ENCODE peak calls at places on chromosomes 3 and 15, in five cellular contexts. One of them, this sample, is unnamed.

GRCh38 chr15:93179072-93179471 is 90.1 kb upstream of the RGMA start:
- DNase-seq in A549: no peak
- DNase-seq in K562: no peak
- DNase-seq in GM12878: peak
- DNase-seq in endothelial cell of umbilical vein: no peak
- DNase-seq in this sample: peak

GRCh38 chr15:39919740-39920509 is at the start of gene GPR176:
- DNase-seq in A549: peak
- DNase-seq in K562: no peak
- DNase-seq in GM12878: no peak
- DNase-seq in endothelial cell of umbilical vein: peak
- DNase-seq in this sample: no peak

GRCh38 chr3:77467702-77468407 is 428.0 kb downstream of the ROBO2 start:
- DNase-seq in A549: no peak
- DNase-seq in K562: no peak
- DNase-seq in GM12878: no peak
- DNase-seq in endothelial cell of umbilical vein: no peak
- DNase-seq in this sample: no peak

GRCh38 chr15:77487479-77487861 is 66.8 kb downstream of the HMG20A start:
- DNase-seq in A549: no peak
- DNase-seq in K562: no peak
- DNase-seq in GM12878: no peak
- DNase-seq in endothelial cell of umbilical vein: peak
- DNase-seq in this sample: no peak

GRCh38 chr3:37456270-37456708 is 281.9 kb upstream of the LRRFIP2 start:
- DNase-seq in A549: no peak
- DNase-seq in K562: no peak
- DNase-seq in GM12878: no peak
- DNase-seq in endothelial cell of umbilical vein: no peak
- DNase-seq in this sample: peak

GRCh38 chr3:126664591-126665214 is 9.8 kb upstream of the TXNRD3 start:
- DNase-seq in A549: no peak
- DNase-seq in K562: peak
- DNase-seq in GM12878: no peak
- DNase-seq in endothelial cell of umbilical vein: no peak
- DNase-seq in this sample: no peak

GRCh38 chr3:20622304-20622703 is 436.3 kb upstream of the SGO1 start:
- DNase-seq in A549: no peak
- DNase-seq in K562: no peak
- DNase-seq in GM12878: no peak
- DNase-seq in endothelial cell of umbilical vein: no peak
- DNase-seq in this sample: no peak

GRCh38 chr3:99845999-99846398 is 28.3 kb downstream of the CMSS1 start:
- DNase-seq in A549: no peak
- DNase-seq in K562: no peak
- DNase-seq in GM12878: no peak
- DNase-seq in endothelial cell of umbilical vein: no peak
- DNase-seq in this sample: no peak

GRCh38 chr15:72813345-72814004 is 29.9 kb upstream of the ADPGK start:
- DNase-seq in A549: no peak
- DNase-seq in K562: no peak
- DNase-seq in GM12878: no peak
- DNase-seq in endothelial cell of umbilical vein: no peak
- DNase-seq in this sample: no peak

GRCh38 chr15:40470423-40471104 is at the start of gene CHST14:
- DNase-seq in A549: peak
- DNase-seq in K562: no peak
- DNase-seq in GM12878: no peak
- DNase-seq in endothelial cell of umbilical vein: peak
- DNase-seq in this sample: peak

GRCh38 chr3:121748638-121749275 is 784 bp downstream of the GOLGB1 start:
- DNase-seq in A549: peak
- DNase-seq in K562: no peak
- DNase-seq in GM12878: no peak
- DNase-seq in endothelial cell of umbilical vein: no peak
- DNase-seq in this sample: peak

GRCh38 chr3:7508821-7509220 is 647.9 kb downstream of the GRM7 start:
- DNase-seq in A549: no peak
- DNase-seq in K562: no peak
- DNase-seq in GM12878: no peak
- DNase-seq in endothelial cell of umbilical vein: no peak
- DNase-seq in this sample: no peak

GRCh38 chr3:181212271-181212670 is 222.7 kb upstream of the DNAJC19 start:
- DNase-seq in A549: no peak
- DNase-seq in K562: no peak
- DNase-seq in GM12878: no peak
- DNase-seq in endothelial cell of umbilical vein: no peak
- DNase-seq in this sample: no peak

GRCh38 chr15:29672923-29673809 is 149.1 kb downstream of the TJP1 start:
- DNase-seq in A549: no peak
- DNase-seq in K562: no peak
- DNase-seq in GM12878: no peak
- DNase-seq in endothelial cell of umbilical vein: no peak
- DNase-seq in this sample: no peak

GRCh38 chr3:42651248-42652091 is 2.0 kb upstream of the ZBTB47 start:
- DNase-seq in A549: no peak
- DNase-seq in K562: no peak
- DNase-seq in GM12878: no peak
- DNase-seq in endothelial cell of umbilical vein: no peak
- DNase-seq in this sample: no peak

GRCh38 chr3:4977001-4977888 is 2.0 kb upstream of the BHLHE40 start:
- DNase-seq in A549: peak
- DNase-seq in K562: peak
- DNase-seq in GM12878: peak
- DNase-seq in endothelial cell of umbilical vein: peak
- DNase-seq in this sample: peak

GRCh38 chr15:51260262-51260661 is 78.1 kb downstream of the CYP19A1 start:
- DNase-seq in A549: no peak
- DNase-seq in K562: no peak
- DNase-seq in GM12878: no peak
- DNase-seq in endothelial cell of umbilical vein: no peak
- DNase-seq in this sample: no peak

GRCh38 chr15:25439456-25439836 is 622 bp upstream of the UBE3A start:
- DNase-seq in A549: no peak
- DNase-seq in K562: no peak
- DNase-seq in GM12878: no peak
- DNase-seq in endothelial cell of umbilical vein: no peak
- DNase-seq in this sample: peak

GRCh38 chr3:53166781-53167291 is 5.8 kb downstream of the PRKCD start:
- DNase-seq in A549: no peak
- DNase-seq in K562: no peak
- DNase-seq in GM12878: no peak
- DNase-seq in endothelial cell of umbilical vein: peak
- DNase-seq in this sample: peak

GRCh38 chr3:11230125-11230524 is 42.1 kb upstream of the ATG7 start:
- DNase-seq in A549: no peak
- DNase-seq in K562: no peak
- DNase-seq in GM12878: no peak
- DNase-seq in endothelial cell of umbilical vein: no peak
- DNase-seq in this sample: no peak

GRCh38 chr3:138678874-138679392 is 70.4 kb downstream of the FAIM start:
- DNase-seq in A549: no peak
- DNase-seq in K562: no peak
- DNase-seq in GM12878: no peak
- DNase-seq in endothelial cell of umbilical vein: no peak
- DNase-seq in this sample: no peak

GRCh38 chr3:44444896-44445691 is 32.4 kb downstream of the ZNF445 start:
- DNase-seq in A549: no peak
- DNase-seq in K562: no peak
- DNase-seq in GM12878: no peak
- DNase-seq in endothelial cell of umbilical vein: no peak
- DNase-seq in this sample: no peak

GRCh38 chr15:64209680-64210334 is 47.0 kb upstream of the PPIB start:
- DNase-seq in A549: peak
- DNase-seq in K562: peak
- DNase-seq in GM12878: peak
- DNase-seq in endothelial cell of umbilical vein: peak
- DNase-seq in this sample: peak

GRCh38 chr15:58551764-58552504 is 120.1 kb downstream of the LIPC start:
- DNase-seq in A549: no peak
- DNase-seq in K562: peak
- DNase-seq in GM12878: no peak
- DNase-seq in endothelial cell of umbilical vein: peak
- DNase-seq in this sample: peak

GRCh38 chr3:41697702-41698101 is 264.2 kb downstream of the ULK4 start:
- DNase-seq in A549: no peak
- DNase-seq in K562: no peak
- DNase-seq in GM12878: no peak
- DNase-seq in endothelial cell of umbilical vein: no peak
- DNase-seq in this sample: no peak

GRCh38 chr3:102510663-102511062 is 75.8 kb downstream of the ZPLD1 start:
- DNase-seq in A549: no peak
- DNase-seq in K562: no peak
- DNase-seq in GM12878: no peak
- DNase-seq in endothelial cell of umbilical vein: no peak
- DNase-seq in this sample: no peak

GRCh38 chr3:18137958-18138357 is 287.2 kb downstream of the SATB1 start:
- DNase-seq in A549: no peak
- DNase-seq in K562: no peak
- DNase-seq in GM12878: no peak
- DNase-seq in endothelial cell of umbilical vein: no peak
- DNase-seq in this sample: no peak

GRCh38 chr3:87167634-87168456 is 59.3 kb upstream of the CHMP2B start:
- DNase-seq in A549: peak
- DNase-seq in K562: peak
- DNase-seq in GM12878: peak
- DNase-seq in endothelial cell of umbilical vein: peak
- DNase-seq in this sample: peak
- TF ChIP-seq CTCF in A549: peak
- TF ChIP-seq CTCF in K562: peak
- TF ChIP-seq CTCF in GM12878: peak
- TF ChIP-seq CTCF in endothelial cell of umbilical vein: peak
- TF ChIP-seq CTCF in this sample: peak

GRCh38 chr15:74977599-74977998 is 17.8 kb upstream of the SCAMP5 start:
- DNase-seq in A549: no peak
- DNase-seq in K562: no peak
- DNase-seq in GM12878: no peak
- DNase-seq in endothelial cell of umbilical vein: no peak
- DNase-seq in this sample: no peak

GRCh38 chr15:74978503-74978902 is 16.9 kb upstream of the SCAMP5 start:
- DNase-seq in A549: no peak
- DNase-seq in K562: no peak
- DNase-seq in GM12878: no peak
- DNase-seq in endothelial cell of umbilical vein: no peak
- DNase-seq in this sample: no peak

GRCh38 chr15:74982183-74982582 is 13.2 kb upstream of the SCAMP5 start:
- DNase-seq in A549: no peak
- DNase-seq in K562: no peak
- DNase-seq in GM12878: no peak
- DNase-seq in endothelial cell of umbilical vein: no peak
- DNase-seq in this sample: peak

GRCh38 chr15:74976159-74976558 is 19.2 kb upstream of the SCAMP5 start:
- DNase-seq in A549: no peak
- DNase-seq in K562: no peak
- DNase-seq in GM12878: no peak
- DNase-seq in endothelial cell of umbilical vein: no peak
- DNase-seq in this sample: no peak

GRCh38 chr15:74978077-74978476 is 17.3 kb upstream of the SCAMP5 start:
- DNase-seq in A549: no peak
- DNase-seq in K562: no peak
- DNase-seq in GM12878: no peak
- DNase-seq in endothelial cell of umbilical vein: no peak
- DNase-seq in this sample: no peak
- TF ChIP-seq MYC in A549: no peak
- TF ChIP-seq MYC in K562: no peak
- TF ChIP-seq MYC in GM12878: no peak
- TF ChIP-seq MYC in endothelial cell of umbilical vein: no peak
- TF ChIP-seq MYC in this sample: no peak

GRCh38 chr3:146511402-146512134 is 32.8 kb downstream of the PLSCR1 start:
- DNase-seq in A549: no peak
- DNase-seq in K562: no peak
- DNase-seq in GM12878: no peak
- DNase-seq in endothelial cell of umbilical vein: no peak
- DNase-seq in this sample: no peak
- TF ChIP-seq POLR2A in A549: no peak
- TF ChIP-seq POLR2A in K562: no peak
- TF ChIP-seq POLR2A in GM12878: no peak
- TF ChIP-seq POLR2A in endothelial cell of umbilical vein: no peak
- TF ChIP-seq POLR2A in this sample: no peak

DNA sequence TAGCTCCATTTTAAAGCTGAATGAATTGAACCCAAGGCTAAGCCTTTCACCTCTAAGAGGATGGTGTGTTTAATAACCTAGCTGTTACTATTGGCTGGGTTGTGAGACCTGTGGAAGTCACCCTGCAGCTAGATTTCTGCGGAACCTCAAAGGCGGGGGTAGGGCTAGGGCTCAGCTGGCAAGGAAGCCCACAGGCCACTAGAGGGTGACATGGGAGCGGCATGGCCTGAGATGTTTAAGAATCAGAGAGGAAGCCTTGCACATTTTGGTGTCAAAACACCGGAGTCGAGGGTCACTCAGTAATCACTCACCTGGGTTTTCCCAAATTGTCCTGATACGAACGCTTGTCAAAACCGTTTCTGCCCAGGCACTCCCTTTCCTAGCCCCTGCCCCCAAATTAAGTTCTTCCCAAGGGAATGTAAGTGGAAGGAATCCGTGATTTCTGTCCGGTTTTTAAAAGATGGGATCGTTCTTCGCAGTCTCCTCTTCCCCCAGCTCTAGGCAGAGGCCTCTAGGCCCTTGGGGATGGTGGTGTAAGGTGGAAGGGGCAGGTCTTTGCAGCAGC is 3.8 kb upstream of the ACAD9 start:
- DNase-seq in A549: peak
- DNase-seq in K562: peak
- DNase-seq in GM12878: no peak
- DNase-seq in endothelial cell of umbilical vein: peak
- DNase-seq in this sample: peak
- TF ChIP-seq CTCF in A549: peak
- TF ChIP-seq CTCF in K562: peak
- TF ChIP-seq CTCF in GM12878: peak
- TF ChIP-seq CTCF in endothelial cell of umbilical vein: peak
- TF ChIP-seq CTCF in this sample: peak

GRCh38 chr15:98881526-98882517 is 125.8 kb downstream of the PGPEP1L start:
- DNase-seq in A549: no peak
- DNase-seq in K562: peak
- DNase-seq in GM12878: no peak
- DNase-seq in endothelial cell of umbilical vein: peak
- DNase-seq in this sample: peak
- TF ChIP-seq MYC in A549: no peak
- TF ChIP-seq MYC in K562: no peak
- TF ChIP-seq MYC in GM12878: no peak
- TF ChIP-seq MYC in endothelial cell of umbilical vein: no peak
- TF ChIP-seq MYC in this sample: peak

GRCh38 chr15:65772909-65773308 is 19.2 kb downstream of the DENND4A start:
- DNase-seq in A549: no peak
- DNase-seq in K562: no peak
- DNase-seq in GM12878: no peak
- DNase-seq in endothelial cell of umbilical vein: no peak
- DNase-seq in this sample: no peak
- TF ChIP-seq POLR2A in A549: no peak
- TF ChIP-seq POLR2A in K562: no peak
- TF ChIP-seq POLR2A in GM12878: no peak
- TF ChIP-seq POLR2A in endothelial cell of umbilical vein: no peak
- TF ChIP-seq POLR2A in this sample: no peak

GRCh38 chr15:57017024-57017423 is 98.6 kb downstream of the TCF12 start:
- DNase-seq in A549: no peak
- DNase-seq in K562: no peak
- DNase-seq in GM12878: no peak
- DNase-seq in endothelial cell of umbilical vein: peak
- DNase-seq in this sample: peak
- TF ChIP-seq CTCF in A549: no peak
- TF ChIP-seq CTCF in K562: no peak
- TF ChIP-seq CTCF in GM12878: no peak
- TF ChIP-seq CTCF in endothelial cell of umbilical vein: peak
- TF ChIP-seq CTCF in this sample: no peak